ENCODE peak calls at places on chromosomes 3 and 15, in six cellular contexts. B is A549, P is Caco-2, E is DND-41, W is tibial artery, D is Peyer's patch. J is an unnamed sample. For H3K4me1, the result is how much of the 10 kb centered on the place peaks cover.

GRCh38 chr3:117407317-117407716 is 697.7 kb downstream of the TUSC7 start:
- DNase-seq in B (peak), P (peak), E (no peak), W (no peak), D (no peak), J (no peak)

GRCh38 chr3:2096196-2096595 is 2.5 kb upstream of the CNTN4 start:
- DNase-seq in B (no peak), P (no peak), E (no peak), W (no peak), D (no peak), J (no peak)

GRCh38 chr3:15460891-15461524 is 33.6 kb downstream of the EAF1 start:
- DNase-seq in B (no peak), P (no peak), E (peak), W (no peak), D (no peak), J (peak)

GRCh38 chr15:70955151-70955550 is 62.5 kb downstream of the LRRC49 start:
- DNase-seq in B (no peak), P (no peak), E (no peak), W (no peak), D (no peak), J (no peak)

GRCh38 chr3:136862611-136862951 is 573 bp downstream of the NCK1 start:
- DNase-seq in B (peak), P (peak), E (peak), W (peak), D (peak), J (no peak)

GRCh38 chr3:46456118-46456517 is 8.6 kb downstream of the LTF start:
- DNase-seq in B (no peak), P (no peak), E (no peak), W (no peak), D (no peak), J (no peak)

GRCh38 chr15:66775127-66776105 is 73.4 kb downstream of the SMAD6 start:
- DNase-seq in B (no peak), P (no peak), E (no peak), W (no peak), D (peak), J (no peak)

GRCh38 chr3:13543251-13543650 is 5.7 kb upstream of the FBLN2 start:
- DNase-seq in B (peak), P (no peak), E (no peak), W (peak), D (no peak), J (no peak)

GRCh38 chr3:106249159-106249558 is 380.3 kb upstream of the CBLB start:
- DNase-seq in B (no peak), P (no peak), E (no peak), W (no peak), D (no peak), J (no peak)

GRCh38 chr15:99925661-99926461 is 192.6 kb upstream of the LYSMD4 start:
- DNase-seq in B (peak), P (peak), E (no peak), W (peak), D (peak), J (peak)

GRCh38 chr3:171286580-171287249 is 173.5 kb downstream of the TNIK start:
- DNase-seq in B (no peak), P (peak), E (no peak), W (no peak), D (no peak), J (peak)

GRCh38 chr15:31161990-31162389 is 60.5 kb upstream of the TRPM1 start:
- DNase-seq in B (no peak), P (no peak), E (no peak), W (no peak), D (no peak), J (no peak)

GRCh38 chr3:147408180-147409105 is 722 bp upstream of the ZIC1 start:
- DNase-seq in B (no peak), P (no peak), E (no peak), W (no peak), D (no peak), J (no peak)

GRCh38 chr3:9099711-9100110 is 136.4 kb upstream of the RAD18 start:
- DNase-seq in B (no peak), P (no peak), E (no peak), W (no peak), D (no peak), J (no peak)

GRCh38 chr3:31404871-31405270 is 127.9 kb upstream of the STT3B start:
- DNase-seq in B (no peak), P (no peak), E (no peak), W (no peak), D (no peak), J (no peak)

GRCh38 chr15:88098317-88098716 is 158.2 kb downstream of the NTRK3 start:
- DNase-seq in B (no peak), P (no peak), E (no peak), W (no peak), D (no peak), J (no peak)

GRCh38 chr15:75229191-75230015 is 27.7 kb downstream of the C15orf39 start:
- DNase-seq in B (no peak), P (no peak), E (no peak), W (no peak), D (peak), J (no peak)

GRCh38 chr3:123349566-123350450 is 99.1 kb downstream of the ADCY5 start:
- DNase-seq in B (no peak), P (no peak), E (no peak), W (no peak), D (peak), J (no peak)

GRCh38 chr3:99901200-99901926 is 83.7 kb downstream of the CMSS1 start:
- DNase-seq in B (peak), P (peak), E (no peak), W (no peak), D (no peak), J (no peak)

GRCh38 chr3:129448187-129448895 is 8.3 kb downstream of the IFT122 start:
- DNase-seq in B (no peak), P (no peak), E (no peak), W (no peak), D (no peak), J (no peak)

GRCh38 chr3:125280966-125281365 is 68.4 kb upstream of the SLC12A8 start:
- DNase-seq in B (no peak), P (no peak), E (no peak), W (no peak), D (no peak), J (no peak)

GRCh38 chr3:50317303-50317702 is 5.2 kb downstream of the HYAL2 start:
- DNase-seq in B (no peak), P (no peak), E (no peak), W (no peak), D (peak), J (no peak)
- H3K4me1 ChIP-seq in B (under half), P (under half), E (under half), W (under half), D (half or more), J (under half)

DNA sequence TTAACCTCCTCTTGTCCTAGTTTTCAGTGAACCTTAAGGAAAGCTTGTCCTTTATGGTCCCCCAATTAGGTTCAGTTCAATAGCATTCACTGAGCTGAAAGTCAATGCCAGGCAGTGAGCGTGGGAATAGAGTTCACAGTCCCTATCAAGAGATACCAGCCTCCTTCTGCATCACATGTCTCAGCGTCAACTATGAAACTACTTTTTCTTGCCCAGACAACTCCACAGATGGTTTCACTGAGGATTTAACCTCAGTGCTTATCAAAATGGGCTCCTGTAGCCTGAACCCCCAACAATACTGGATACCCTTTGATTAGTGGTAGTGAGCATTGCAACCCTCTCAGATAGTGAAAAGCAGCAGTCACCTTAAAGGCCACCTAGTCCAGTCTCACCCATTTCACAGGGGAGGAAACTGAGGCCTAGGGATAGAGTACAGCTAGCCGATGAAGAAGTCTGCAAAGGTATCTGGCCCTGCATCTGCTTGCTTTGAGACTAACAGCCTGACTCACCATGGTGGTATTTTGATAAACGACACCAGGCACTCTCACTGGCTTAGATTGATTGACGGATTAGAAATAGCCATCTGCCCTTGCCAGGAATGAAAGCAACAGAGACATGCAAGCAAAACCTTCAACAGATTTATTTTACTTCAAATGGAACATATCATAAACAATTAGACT is 1.6 kb upstream of the UBA3 start:
- DNase-seq in B (peak), P (no peak), E (no peak), W (no peak), D (no peak), J (no peak)
- H3K4me3 ChIP-seq in B (no peak), P (no peak), E (no peak), W (no peak), D (no peak), J (no peak)

GRCh38 chr3:190059242-190059590 is 61.5 kb downstream of the P3H2 start:
- DNase-seq in B (no peak), P (no peak), E (no peak), W (no peak), D (no peak), J (no peak)

GRCh38 chr3:190058486-190059241 is 62.0 kb downstream of the P3H2 start:
- DNase-seq in B (no peak), P (no peak), E (no peak), W (no peak), D (no peak), J (no peak)

GRCh38 chr3:190063490-190063889 is 57.2 kb downstream of the P3H2 start:
- DNase-seq in B (no peak), P (no peak), E (no peak), W (no peak), D (no peak), J (no peak)

GRCh38 chr3:190056795-190057194 is 63.9 kb downstream of the P3H2 start:
- DNase-seq in B (no peak), P (no peak), E (no peak), W (no peak), D (no peak), J (no peak)

DNA sequence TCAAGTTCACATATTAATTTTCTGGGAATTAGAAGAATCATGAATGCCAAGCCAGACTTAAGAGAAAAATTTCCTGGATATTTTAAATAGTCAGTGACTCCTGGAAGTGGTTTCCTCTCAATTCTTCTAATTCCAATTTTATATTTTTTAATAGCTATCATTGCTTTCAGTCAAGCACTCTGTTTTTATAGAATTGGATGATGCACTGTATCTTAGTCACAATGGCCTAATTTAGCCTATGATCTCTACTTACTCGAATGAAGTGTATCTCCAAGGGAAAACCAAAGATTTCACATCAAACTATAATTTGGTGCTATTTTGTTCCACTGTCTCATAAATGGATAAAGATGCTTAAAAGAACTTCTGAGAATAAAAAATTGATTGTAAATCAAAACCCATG is 60.3 kb downstream of the P3H2 start:
- DNase-seq in B (no peak), P (no peak), E (no peak), W (no peak), D (no peak), J (no peak)
- H3K4me1 ChIP-seq in B (half or more), P (under half), E (under half), W (under half), D (under half), J (under half)

DNA sequence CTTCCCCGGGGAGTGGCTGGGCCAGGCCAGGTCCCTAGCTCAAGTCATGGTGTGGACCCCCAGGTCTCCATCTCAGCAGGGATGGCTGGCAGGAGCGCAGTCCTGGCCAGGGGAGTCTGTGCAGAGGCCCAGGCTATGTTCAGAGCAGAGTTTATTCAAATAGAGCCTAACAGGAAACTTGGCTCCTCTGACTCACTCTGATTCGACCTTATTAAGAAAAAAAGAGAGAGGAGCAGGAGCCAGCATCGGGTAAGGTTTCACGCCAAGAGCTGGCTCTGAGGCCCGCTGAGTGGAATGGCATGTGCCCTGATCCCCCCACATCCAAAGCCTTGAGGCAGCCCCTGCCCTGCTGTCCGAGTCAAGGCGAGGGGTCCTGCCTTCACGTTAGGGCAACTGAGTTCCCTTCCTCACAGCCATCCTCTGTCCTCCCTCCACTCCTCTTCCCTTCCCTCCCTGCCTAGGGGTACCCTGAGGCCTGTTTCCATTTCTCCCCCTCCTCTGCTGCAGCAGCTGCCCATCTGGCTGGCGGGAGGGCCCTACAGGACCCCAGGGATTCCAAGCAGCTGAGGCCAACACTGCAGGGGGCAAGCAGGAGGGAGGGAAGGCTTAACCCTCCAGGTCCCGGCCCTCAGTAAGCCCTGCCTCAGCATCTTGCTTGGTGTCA is 1.9 kb upstream of the LOXL1 start:
- DNase-seq in B (peak), P (no peak), E (no peak), W (peak), D (peak), J (peak)
- H3K4me3 ChIP-seq in B (no peak), P (no peak), E (no peak), W (peak), D (no peak), J (no peak)

DNA sequence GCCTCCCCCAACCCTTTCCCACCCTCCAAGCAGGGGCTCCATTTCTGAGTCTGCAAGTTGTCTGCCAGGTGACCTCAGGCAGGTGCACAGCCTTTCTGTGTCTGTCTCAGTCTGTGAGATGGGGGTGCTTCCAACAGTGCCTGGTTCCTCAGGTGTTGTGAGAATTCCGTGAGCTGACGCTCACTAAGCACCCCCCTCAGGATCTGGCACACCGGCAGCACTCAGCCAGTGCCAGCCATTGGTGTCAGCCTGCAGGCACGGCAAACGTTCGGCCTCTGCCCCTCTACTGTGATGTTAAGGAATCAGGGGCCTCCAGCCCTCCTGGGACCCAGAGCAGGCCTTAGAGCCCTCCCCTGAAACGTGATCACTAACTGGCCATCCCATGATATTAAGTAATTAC is 2.4 kb downstream of the KLF15 start:
- DNase-seq in B (no peak), P (no peak), E (no peak), W (peak), D (peak), J (no peak)
- H3K4me1 ChIP-seq in B (under half), P (under half), E (under half), W (under half), D (under half), J (under half)

GRCh38 chr3:71245971-71246860 is 337.3 kb downstream of the FOXP1 start:
- DNase-seq in B (no peak), P (no peak), E (no peak), W (no peak), D (no peak), J (no peak)
- H3K4me3 ChIP-seq in B (no peak), P (peak), E (no peak), W (peak), D (no peak), J (no peak)

DNA sequence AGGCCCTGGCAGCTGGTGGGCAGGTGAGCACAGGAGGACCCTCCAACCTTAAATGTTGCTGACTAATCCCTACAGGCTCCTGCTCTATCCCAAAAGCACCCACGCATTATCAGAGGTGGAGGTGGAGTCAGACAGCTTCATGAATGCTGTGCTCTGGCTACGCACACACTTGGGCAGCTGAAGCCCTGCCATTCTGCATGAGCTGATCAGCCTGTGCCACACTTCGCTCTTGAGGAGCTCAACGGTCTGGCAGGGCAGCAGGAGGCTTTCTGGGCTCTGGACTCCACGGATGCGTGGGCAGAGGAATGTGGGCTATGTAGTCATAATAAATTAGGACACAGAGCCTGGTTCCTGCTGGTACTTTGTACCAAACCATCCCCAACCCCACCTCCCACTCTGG is 6.1 kb downstream of the MST1 start:
- DNase-seq in B (no peak), P (no peak), E (no peak), W (no peak), D (no peak), J (no peak)
- H3K4me1 ChIP-seq in B (under half), P (under half), E (under half), W (under half), D (under half), J (under half)

GRCh38 chr15:26081758-26082068 is 218.6 kb upstream of the ATP10A start:
- DNase-seq in B (no peak), P (no peak), E (no peak), W (no peak), D (no peak), J (no peak)
- H3K4me3 ChIP-seq in B (peak), P (peak), E (peak), W (peak), D (peak), J (no peak)

GRCh38 chr3:140842984-140843649 is 98.5 kb upstream of the SLC25A36 start:
- DNase-seq in B (no peak), P (no peak), E (no peak), W (no peak), D (no peak), J (no peak)
- H3K4me1 ChIP-seq in B (under half), P (under half), E (under half), W (under half), D (under half), J (under half)

GRCh38 chr3:172562881-172563835 is 39.9 kb upstream of the TNFSF10 start:
- DNase-seq in B (peak), P (no peak), E (peak), W (peak), D (no peak), J (peak)
- H3K4me3 ChIP-seq in B (peak), P (no peak), E (no peak), W (peak), D (peak), J (no peak)